ENCODE peak calls at places on chromosomes 4 and X, in eight cellular contexts. Q, L, Z, U, G, T, J and I are unnamed samples.

GRCh38 chr4:44760142-44760898 is 34.0 kb upstream of the GNPDA2 start:
- DNase-seq in Q (peak), L (peak), Z (peak), U (no peak), G (peak), T (peak), J (no peak), I (peak)

GRCh38 chr4:91092398-91092955 is 965.3 kb downstream of the CCSER1 start:
- DNase-seq in Q (peak), L (no peak), Z (no peak), U (no peak), G (peak), T (no peak), J (no peak), I (peak)

GRCh38 chr4:17787315-17787714 is 5.9 kb upstream of the FAM184B start:
- DNase-seq in Q (peak), L (peak), Z (no peak), U (no peak), G (peak), T (no peak), J (no peak), I (no peak)

GRCh38 chr4:54281060-54281781 is 52.1 kb downstream of the PDGFRA start:
- DNase-seq in Q (peak), L (peak), Z (no peak), U (no peak), G (peak), T (peak), J (no peak), I (no peak)

GRCh38 chr4:104425003-104425402 is 69.7 kb downstream of the CXXC4 start:
- DNase-seq in Q (no peak), L (no peak), Z (no peak), U (no peak), G (no peak), T (no peak), J (no peak), I (no peak)

GRCh38 chr4:3240936-3241522 is 7.9 kb upstream of the MSANTD1 start:
- DNase-seq in Q (no peak), L (no peak), Z (no peak), U (no peak), G (no peak), T (no peak), J (no peak), I (no peak)

GRCh38 chr4:185730849-185731608 is 81.0 kb downstream of the SORBS2 start:
- DNase-seq in Q (peak), L (peak), Z (no peak), U (no peak), G (peak), T (no peak), J (no peak), I (peak)

GRCh38 chrX:33156152-33156726 is 55.1 kb downstream of the DMD start:
- DNase-seq in Q (no peak), L (peak), Z (no peak), U (no peak), G (no peak), T (no peak), J (no peak), I (no peak)

GRCh38 chrX:120522820-120523219 is 37.9 kb downstream of the CUL4B start:
- DNase-seq in Q (no peak), L (no peak), Z (no peak), U (no peak), G (no peak), T (no peak), J (no peak), I (peak)

GRCh38 chr4:5448286-5448685 is 260.1 kb downstream of the EVC2 start:
- DNase-seq in Q (no peak), L (no peak), Z (no peak), U (no peak), G (no peak), T (no peak), J (no peak), I (no peak)

GRCh38 chrX:118976599-118977340 is 2.4 kb downstream of the LONRF3 start:
- DNase-seq in Q (peak), L (peak), Z (peak), U (no peak), G (peak), T (no peak), J (no peak), I (peak)

GRCh38 chr4:80140237-80140636 is 57.1 kb upstream of the PRDM8 start:
- DNase-seq in Q (no peak), L (no peak), Z (no peak), U (no peak), G (no peak), T (no peak), J (no peak), I (no peak)

GRCh38 chr4:141131738-141132688 is 1.3 kb downstream of the RNF150 start:
- DNase-seq in Q (no peak), L (peak), Z (peak), U (no peak), G (no peak), T (no peak), J (no peak), I (peak)

GRCh38 chr4:152668338-152668964 is 11.3 kb downstream of the TMEM154 start:
- DNase-seq in Q (no peak), L (no peak), Z (no peak), U (no peak), G (no peak), T (no peak), J (no peak), I (no peak)

GRCh38 chr4:86942185-86942666 is 7.4 kb downstream of the AFF1 start:
- DNase-seq in Q (peak), L (no peak), Z (no peak), U (no peak), G (no peak), T (no peak), J (no peak), I (peak)

GRCh38 chr4:151808120-151808529 is 47.3 kb upstream of the GATB start:
- DNase-seq in Q (peak), L (no peak), Z (no peak), U (no peak), G (peak), T (no peak), J (no peak), I (no peak)

GRCh38 chr4:179695175-179695574 is 2252.9 kb upstream of the AGA start:
- DNase-seq in Q (peak), L (peak), Z (no peak), U (no peak), G (peak), T (no peak), J (no peak), I (peak)

GRCh38 chrX:107445636-107446035 is 3.8 kb upstream of the FRMPD3 start:
- DNase-seq in Q (no peak), L (no peak), Z (no peak), U (no peak), G (no peak), T (no peak), J (no peak), I (no peak)

GRCh38 chr4:102449751-102450352 is 51.3 kb upstream of the NFKB1 start:
- DNase-seq in Q (peak), L (peak), Z (peak), U (peak), G (peak), T (peak), J (peak), I (peak)

GRCh38 chr4:168362025-168362401 is 43.5 kb upstream of the DDX60 start:
- DNase-seq in Q (no peak), L (no peak), Z (no peak), U (no peak), G (no peak), T (no peak), J (no peak), I (no peak)

GRCh38 chr4:98447648-98448047 is 186.5 kb downstream of the RAP1GDS1 start:
- DNase-seq in Q (peak), L (no peak), Z (no peak), U (no peak), G (peak), T (no peak), J (no peak), I (peak)

GRCh38 chr4:31235961-31236360 is 515.8 kb downstream of the PCDH7 start:
- DNase-seq in Q (no peak), L (no peak), Z (no peak), U (no peak), G (no peak), T (no peak), J (no peak), I (no peak)

GRCh38 chrX:134177527-134177926 is 59.5 kb upstream of the CCDC160 start:
- DNase-seq in Q (no peak), L (no peak), Z (no peak), U (no peak), G (no peak), T (no peak), J (no peak), I (no peak)

GRCh38 chrX:13717697-13718483 is 16.5 kb downstream of the TRAPPC2 start:
- DNase-seq in Q (no peak), L (peak), Z (no peak), U (no peak), G (no peak), T (no peak), J (no peak), I (no peak)

GRCh38 chr4:31156221-31156620 is 436.1 kb downstream of the PCDH7 start:
- DNase-seq in Q (no peak), L (no peak), Z (no peak), U (no peak), G (no peak), T (no peak), J (no peak), I (no peak)

GRCh38 chr4:109977854-109978501 is 65.3 kb downstream of the EGF start:
- DNase-seq in Q (peak), L (peak), Z (no peak), U (no peak), G (peak), T (peak), J (no peak), I (peak)

GRCh38 chr4:81722229-81722900 is 250.7 kb upstream of the RASGEF1B start:
- DNase-seq in Q (no peak), L (no peak), Z (no peak), U (no peak), G (no peak), T (no peak), J (no peak), I (peak)

GRCh38 chr4:36414248-36414647 is 132.8 kb downstream of the DTHD1 start:
- DNase-seq in Q (peak), L (peak), Z (peak), U (no peak), G (peak), T (no peak), J (no peak), I (peak)

GRCh38 chr4:101279377-101279871 is 67.9 kb downstream of the PPP3CA start:
- DNase-seq in Q (no peak), L (peak), Z (peak), U (no peak), G (no peak), T (peak), J (no peak), I (peak)

GRCh38 chrX:103488332-103488731 is 31.0 kb downstream of the RAB40A start:
- DNase-seq in Q (no peak), L (peak), Z (no peak), U (no peak), G (peak), T (no peak), J (no peak), I (peak)

GRCh38 chr4:6204871-6205583 is 4.7 kb upstream of the JAKMIP1 start:
- DNase-seq in Q (no peak), L (no peak), Z (no peak), U (no peak), G (no peak), T (no peak), J (no peak), I (no peak)

GRCh38 chrX:110853610-110854009 is 58.0 kb upstream of the CHRDL1 start:
- DNase-seq in Q (peak), L (peak), Z (no peak), U (no peak), G (peak), T (no peak), J (no peak), I (peak)

GRCh38 chrX:12921886-12922599 is 15.6 kb downstream of the TLR8 start:
- DNase-seq in Q (no peak), L (no peak), Z (no peak), U (no peak), G (peak), T (no peak), J (no peak), I (no peak)

GRCh38 chr4:177367336-177367735 is 57.7 kb downstream of the NEIL3 start:
- DNase-seq in Q (peak), L (peak), Z (no peak), U (no peak), G (peak), T (no peak), J (no peak), I (peak)

GRCh38 chr4:133921280-133922195 is 280.1 kb downstream of the PABPC4L start:
- DNase-seq in Q (no peak), L (peak), Z (no peak), U (no peak), G (peak), T (peak), J (no peak), I (peak)

GRCh38 chrX:31397119-31397518 is 325.3 kb upstream of the FTHL17 start:
- DNase-seq in Q (peak), L (peak), Z (no peak), U (no peak), G (peak), T (no peak), J (no peak), I (peak)

GRCh38 chr4:147388016-147388415 is 92.9 kb upstream of the EDNRA start:
- DNase-seq in Q (peak), L (peak), Z (no peak), U (no peak), G (no peak), T (no peak), J (no peak), I (no peak)

GRCh38 chr4:153156263-153156662 is 48.0 kb upstream of the TRIM2 start:
- DNase-seq in Q (no peak), L (no peak), Z (no peak), U (peak), G (no peak), T (no peak), J (no peak), I (no peak)

GRCh38 chrX:109856974-109857373 is 123.9 kb upstream of the ACSL4 start:
- DNase-seq in Q (no peak), L (peak), Z (no peak), U (no peak), G (peak), T (no peak), J (no peak), I (peak)

GRCh38 chrX:56798866-56799864 is 70.1 kb downstream of the NBDY start:
- DNase-seq in Q (no peak), L (no peak), Z (no peak), U (no peak), G (peak), T (no peak), J (no peak), I (no peak)